ENCODE peak calls at places on chromosomes 4 and X, in eight cellular contexts. G is lung; F is neural crest cell; Z is CD8-positive, alpha-beta T cell; J is breast epithelium; C is hepatocyte; S is fibroblast of mammary gland; T is HFFc6. H is an unnamed sample.

GRCh38 chr4:63563288-63564014 is 845.8 kb downstream of the TECRL start:
- DNase-seq in J (no peak), S (no peak), Z (no peak), F (no peak), C (peak; percentile 14), T (no peak), G (no peak), H (no peak)

GRCh38 chr4:139524062-139524631 is 31.9 kb downstream of the SETD7 start:
- DNase-seq in F (no peak), Z (no peak), C (no peak), G (no peak), J (no peak), S (no peak), T (no peak), H (no peak)

GRCh38 chr4:54256491-54257167 is 27.5 kb downstream of the PDGFRA start:
- DNase-seq in G (no peak), T (no peak), C (no peak), J (no peak), S (no peak), F (no peak), Z (no peak), H (no peak)

GRCh38 chr4:5044341-5044740 is 6.9 kb upstream of the STK32B start:
- DNase-seq in Z (no peak), T (no peak), C (no peak), F (no peak), S (no peak), J (no peak), G (no peak), H (no peak)

GRCh38 chrX:49237060-49237459 is 1.8 kb downstream of the CCDC22 start:
- DNase-seq in C (no peak), Z (no peak), T (no peak), F (no peak), J (no peak), S (no peak), G (no peak), H (no peak)

GRCh38 chrX:16185725-16186136 is 18.4 kb downstream of the MAGEB17 start:
- DNase-seq in G (no peak), T (peak; percentile 76), Z (no peak), C (no peak), J (no peak), S (peak; percentile 84), F (no peak), H (peak; percentile 24)

GRCh38 chr4:119139316-119139715 is 3.7 kb downstream of the MYOZ2 start:
- DNase-seq in C (no peak), G (no peak), Z (no peak), T (no peak), S (peak; percentile 22), J (no peak), F (no peak), H (no peak)

GRCh38 chr4:74447636-74448233 is 2.8 kb downstream of the AREG start:
- DNase-seq in T (no peak), S (peak; percentile 48), F (no peak), C (no peak), Z (no peak), G (no peak), J (no peak), H (no peak)

GRCh38 chrX:66638591-66639500 is at the start of gene EDA2R:
- DNase-seq in G (peak; percentile 38), Z (peak; percentile 12), J (peak; percentile 29), T (peak; percentile 88), F (peak; percentile 9), C (peak; percentile 64), S (peak; percentile 89), H (no peak)

GRCh38 chr4:177283167-177283566 is 26.5 kb upstream of the NEIL3 start:
- DNase-seq in S (peak; percentile 61), G (no peak), F (no peak), T (peak; percentile 77), Z (no peak), J (no peak), C (no peak), H (no peak)

GRCh38 chrX:148316446-148316845 is 184.0 kb upstream of the AFF2 start:
- DNase-seq in F (no peak), Z (no peak), T (no peak), S (no peak), J (no peak), G (no peak), C (no peak), H (no peak)

GRCh38 chr4:107666134-107666533 is 53.9 kb downstream of the PAPSS1 start:
- DNase-seq in T (peak; percentile 36), Z (no peak), G (no peak), S (peak; percentile 48), J (no peak), C (peak; percentile 43), F (no peak), H (no peak)

GRCh38 chrX:42229533-42229932 is 306.2 kb upstream of the CASK start:
- DNase-seq in J (no peak), G (no peak), Z (no peak), T (no peak), S (no peak), C (no peak), F (no peak), H (no peak)

GRCh38 chr4:5024673-5025072 is 5.4 kb upstream of the CYTL1 start:
- DNase-seq in J (no peak), C (no peak), G (no peak), F (no peak), T (no peak), Z (no peak), S (peak; percentile 62), H (no peak)

GRCh38 chrX:24392709-24393108 is 32.3 kb downstream of the SUPT20HL1 start:
- DNase-seq in G (no peak), F (no peak), J (no peak), T (no peak), C (no peak), S (no peak), Z (no peak), H (no peak)

GRCh38 chrX:152450076-152450475 is 1.0 kb downstream of the GABRA3 start:
- DNase-seq in F (no peak), C (no peak), G (no peak), J (no peak), T (no peak), Z (no peak), S (no peak), H (no peak)

GRCh38 chr4:151798678-151799416 is 38.0 kb upstream of the GATB start:
- DNase-seq in G (no peak), J (no peak), C (no peak), T (no peak), F (no peak), Z (no peak), S (no peak), H (no peak)

GRCh38 chrX:14027031-14027430 is 2.7 kb downstream of the GEMIN8 start:
- DNase-seq in G (no peak), T (no peak), Z (no peak), C (no peak), J (peak; percentile 68), F (no peak), S (peak; percentile 73), H (peak; percentile 66)

GRCh38 chr4:176205299-176205698 is 9.9 kb upstream of the SPATA4 start:
- DNase-seq in C (no peak), Z (no peak), G (no peak), F (no peak), T (no peak), S (no peak), J (no peak), H (no peak)

GRCh38 chr4:1658146-1658545 is 26.0 kb downstream of the FAM53A start:
- DNase-seq in C (no peak), F (no peak), T (no peak), S (no peak), J (no peak), G (no peak), Z (no peak), H (no peak)

GRCh38 chr4:137083571-137083970 is 448.7 kb downstream of the PCDH18 start:
- DNase-seq in C (no peak), T (peak; percentile 10), F (no peak), Z (no peak), G (no peak), S (peak; percentile 21), J (no peak), H (no peak)

GRCh38 chr4:156293657-156294297 is 340.1 kb upstream of the CTSO start:
- DNase-seq in G (no peak), C (peak; percentile 60), Z (no peak), J (no peak), S (peak; percentile 89), T (peak; percentile 72), F (no peak), H (no peak)

GRCh38 chrX:21940356-21940829 is at the start of gene SMS:
- DNase-seq in J (peak; percentile 41), Z (peak; percentile 34), T (peak; percentile 61), C (peak; percentile 83), F (peak; percentile 54), S (peak; percentile 74), G (peak; percentile 66), H (peak; percentile 79)

DNA sequence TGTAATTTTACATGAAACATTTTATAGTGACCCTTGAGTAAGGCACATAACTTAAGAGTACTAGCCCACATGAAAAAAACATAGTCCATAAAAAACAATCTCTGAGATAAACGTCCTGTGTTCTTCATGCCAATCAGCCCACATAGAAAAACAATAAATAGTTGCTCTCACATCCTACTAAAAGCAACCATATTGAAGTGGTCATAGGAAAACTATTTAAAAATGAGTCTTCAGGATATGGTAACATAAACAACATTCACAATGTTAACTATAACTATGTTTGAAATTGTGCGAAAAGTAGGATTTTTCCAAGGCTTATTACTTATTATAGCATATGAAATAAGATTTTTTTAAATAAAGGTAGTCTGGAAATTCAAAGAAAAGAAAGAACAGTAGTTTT is 77.1 kb upstream of the EPHA5 start:
- DNase-seq in S (no peak), T (no peak), F (no peak), G (no peak), C (no peak), Z (no peak), J (no peak), H (no peak)
- TF ChIP-seq CTCF in S (no peak), T (no peak), F (no peak), G (no peak), C (no peak), Z (no peak), J (no peak), H (no peak)

GRCh38 chr4:2963185-2964076 is at the start of the genes GRK4 and NOP14:
- DNase-seq in G (peak; percentile 98), J (peak; percentile 97), Z (peak; percentile 97), S (peak; percentile 97), F (peak; percentile 92), C (peak; percentile 99), T (peak; percentile 97), H (peak; percentile 92)
- TF ChIP-seq CTCF in G (peak; percentile 39), J (no peak), Z (peak; percentile 45), S (no peak), F (peak; percentile 53), C (peak; percentile 33), T (peak; percentile 64), H (no peak)

DNA sequence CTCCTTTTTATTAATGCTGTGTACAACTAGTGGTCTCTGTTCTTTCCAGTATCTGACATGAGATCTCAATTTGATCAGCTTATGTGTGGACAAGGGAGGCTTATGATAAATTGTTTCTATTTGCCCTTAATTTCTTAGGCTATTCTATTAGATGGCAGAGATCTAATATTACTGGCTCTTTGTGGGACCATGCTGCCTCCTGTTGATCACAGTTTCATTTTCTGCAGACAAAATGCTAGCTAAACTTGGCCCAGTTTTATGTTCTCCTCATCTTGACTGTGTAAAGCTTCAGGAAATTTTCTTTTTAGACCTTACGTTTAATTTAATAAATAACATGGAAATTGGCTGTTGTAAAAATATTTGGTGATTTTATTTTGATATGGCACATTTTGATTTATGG is 627.1 kb upstream of the AADAT start:
- DNase-seq in T (no peak), F (no peak), C (no peak), S (peak; percentile 10), J (no peak), G (no peak), Z (no peak), H (no peak)
- TF ChIP-seq CTCF in T (no peak), F (no peak), C (peak; percentile 8), S (no peak), J (no peak), G (no peak), Z (no peak), H (no peak)

GRCh38 chrX:70979136-70979762 is 48.4 kb upstream of the SLC7A3 start:
- DNase-seq in Z (no peak), F (no peak), G (no peak), S (peak; percentile 46), T (peak; percentile 28), J (no peak), C (peak; percentile 51), H (peak; percentile 1)
- TF ChIP-seq CTCF in Z (no peak), F (peak; percentile 47), G (no peak), S (peak; percentile 46), T (peak; percentile 49), J (no peak), C (peak; percentile 43), H (no peak)